ENCODE peak calls at places on chromosome 10, in nine cellular contexts. H, F, Z, L, D, V, W, J and M are unnamed samples.

GRCh38 chr10:69217119-69217754 is 2.9 kb upstream of the HKDC1 start:
- DNase-seq in H (no peak), F (peak; percentile 87), Z (peak; percentile 59), L (peak; percentile 86), D (peak; percentile 59), V (no peak), W (no peak), J (no peak), M (no peak)

GRCh38 chr10:411597-411996 is 276.3 kb downstream of the ZMYND11 start:
- DNase-seq in H (no peak), F (no peak), Z (no peak), L (no peak), D (no peak), V (no peak), W (no peak), J (no peak), M (no peak)

GRCh38 chr10:50470798-50471582 is 152.8 kb downstream of the SGMS1 start:
- DNase-seq in H (no peak), F (no peak), Z (no peak), L (no peak), D (peak; percentile 46), V (no peak), W (no peak), J (no peak), M (peak; percentile 87)

GRCh38 chr10:75288140-75288711 is 52.5 kb upstream of the COMTD1 start:
- DNase-seq in H (no peak), F (no peak), Z (no peak), L (no peak), D (no peak), V (no peak), W (no peak), J (no peak), M (no peak)

GRCh38 chr10:98664329-98665042 is 217.8 kb upstream of the HPS1 start:
- DNase-seq in H (no peak), F (peak; percentile 33), Z (peak; percentile 25), L (peak; percentile 14), D (no peak), V (no peak), W (no peak), J (peak; percentile 64), M (no peak)

GRCh38 chr10:17007381-17007780 is 122.2 kb downstream of the CUBN start:
- DNase-seq in H (no peak), F (peak; percentile 44), Z (no peak), L (peak; percentile 52), D (no peak), V (no peak), W (no peak), J (no peak), M (no peak)

GRCh38 chr10:21337171-21337792 is 188.2 kb downstream of the SKIDA1 start:
- DNase-seq in H (no peak), F (no peak), Z (no peak), L (no peak), D (no peak), V (no peak), W (no peak), J (no peak), M (no peak)

GRCh38 chr10:49759787-49760551 is 2.2 kb downstream of the OGDHL start:
- DNase-seq in H (no peak), F (no peak), Z (no peak), L (no peak), D (no peak), V (no peak), W (no peak), J (no peak), M (no peak)

GRCh38 chr10:44394696-44395383 is 9.9 kb upstream of the CXCL12 start:
- DNase-seq in H (no peak), F (no peak), Z (no peak), L (no peak), D (no peak), V (peak; percentile 35), W (peak; percentile 27), J (no peak), M (no peak)

GRCh38 chr10:87752571-87752970 is 65.5 kb downstream of the ATAD1 start:
- DNase-seq in H (no peak), F (peak; percentile 43), Z (no peak), L (peak; percentile 58), D (peak; percentile 47), V (no peak), W (no peak), J (no peak), M (no peak)

GRCh38 chr10:97549587-97550322 is 22.8 kb upstream of the ANKRD2 start:
- DNase-seq in H (peak; percentile 67), F (no peak), Z (no peak), L (no peak), D (no peak), V (no peak), W (no peak), J (peak; percentile 69), M (no peak)

GRCh38 chr10:21318768-21319167 is 206.7 kb downstream of the SKIDA1 start:
- DNase-seq in H (no peak), F (peak; percentile 54), Z (no peak), L (peak; percentile 50), D (no peak), V (no peak), W (no peak), J (no peak), M (no peak)

GRCh38 chr10:110432084-110432483 is 65.6 kb upstream of the DUSP5 start:
- DNase-seq in H (no peak), F (no peak), Z (no peak), L (no peak), D (no peak), V (peak; percentile 7), W (no peak), J (no peak), M (no peak)

GRCh38 chr10:6140141-6140841 is 51.5 kb downstream of the RBM17 start:
- DNase-seq in H (no peak), F (no peak), Z (no peak), L (no peak), D (no peak), V (no peak), W (no peak), J (peak; percentile 63), M (no peak)

GRCh38 chr10:117441366-117441765 is 66.1 kb upstream of the PDZD8 start:
- DNase-seq in H (no peak), F (no peak), Z (no peak), L (no peak), D (no peak), V (no peak), W (no peak), J (no peak), M (no peak)
- H3K4me3 ChIP-seq in H (no peak overlapping the region), F (no peak overlapping the region), Z (no peak overlapping the region), L (no peak overlapping the region), D (no peak overlapping the region), V (no peak overlapping the region), W (no peak overlapping the region), J (no peak overlapping the region), M (no peak overlapping the region)

GRCh38 chr10:84063440-84063839 is 75.9 kb upstream of the GHITM start:
- DNase-seq in H (no peak), F (no peak), Z (no peak), L (no peak), D (no peak), V (no peak), W (no peak), J (no peak), M (no peak)

GRCh38 chr10:84054743-84055142 is 84.6 kb upstream of the GHITM start:
- DNase-seq in H (no peak), F (no peak), Z (no peak), L (no peak), D (no peak), V (no peak), W (no peak), J (no peak), M (peak; percentile 39)

GRCh38 chr10:84059526-84059925 is 79.8 kb upstream of the GHITM start:
- DNase-seq in H (no peak), F (peak; percentile 34), Z (no peak), L (no peak), D (no peak), V (no peak), W (no peak), J (no peak), M (no peak)
- TF ChIP-seq CTCF in H (no peak), F (peak; percentile 34), Z (no peak), L (no peak), D (peak; percentile 13), V (no peak), W (no peak), J (no peak), M (no peak)

GRCh38 chr10:132541129-132541528 is 3.5 kb downstream of the INPP5A start:
- DNase-seq in H (no peak), F (no peak), Z (no peak), L (no peak), D (no peak), V (peak; percentile 59), W (no peak), J (no peak), M (no peak)

GRCh38 chr10:132539431-132539839 is 1.8 kb downstream of the INPP5A start:
- DNase-seq in H (peak; percentile 40), F (no peak), Z (no peak), L (no peak), D (no peak), V (peak; percentile 88), W (peak; percentile 72), J (no peak), M (peak; percentile 54)

GRCh38 chr10:132541601-132542011 is 4.0 kb downstream of the INPP5A start:
- DNase-seq in H (no peak), F (no peak), Z (no peak), L (no peak), D (no peak), V (peak; percentile 54), W (no peak), J (no peak), M (no peak)

GRCh38 chr10:132539894-132540293 is 2.3 kb downstream of the INPP5A start:
- DNase-seq in H (no peak), F (peak; percentile 58), Z (peak; percentile 67), L (peak; percentile 63), D (peak; percentile 27), V (peak; percentile 60), W (no peak), J (no peak), M (no peak)

GRCh38 chr10:132540456-132540855 is 2.9 kb downstream of the INPP5A start:
- DNase-seq in H (no peak), F (peak; percentile 44), Z (peak; percentile 51), L (peak; percentile 40), D (no peak), V (peak; percentile 80), W (no peak), J (peak; percentile 67), M (no peak)
- H3K4me3 ChIP-seq in H (peak overlapping the region; percentile 81), F (peak overlapping the region; percentile 1), Z (peak overlapping the region; percentile 24), L (peak overlapping the region; percentile 47), D (peak overlapping the region; percentile 17), V (peak overlapping the region; percentile 1), W (peak overlapping the region; percentile 72), J (no peak overlapping the region), M (no peak overlapping the region)

GRCh38 chr10:121062040-121062574 is 210.9 kb downstream of the WDR11 start:
- DNase-seq in H (no peak), F (no peak), Z (no peak), L (no peak), D (no peak), V (no peak), W (no peak), J (no peak), M (no peak)
- TF ChIP-seq CTCF in H (no peak), F (no peak), Z (no peak), L (no peak), D (no peak), V (no peak), W (no peak), J (no peak), M (no peak)

DNA sequence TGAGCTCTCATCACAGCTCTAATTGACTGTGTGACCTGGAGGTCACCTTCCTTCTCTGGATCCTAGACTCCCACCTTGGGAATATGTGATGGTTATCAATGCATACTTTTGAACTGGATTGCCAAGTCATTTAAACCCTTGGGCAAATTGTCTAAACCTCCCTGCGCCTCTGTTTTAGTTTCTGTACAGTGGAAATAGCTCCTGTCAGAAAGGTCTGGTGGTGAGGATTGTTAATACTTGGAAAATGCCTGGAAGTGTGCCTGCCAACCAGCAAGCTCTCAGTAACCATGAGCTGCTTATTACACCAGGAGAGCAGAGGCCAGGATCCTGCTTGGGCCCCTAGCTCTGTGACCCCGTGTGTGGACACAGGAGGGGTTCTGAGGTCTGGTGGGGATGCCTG is 108.7 kb upstream of the PPIF start:
- DNase-seq in H (no peak), F (no peak), Z (no peak), L (peak; percentile 29), D (no peak), V (no peak), W (no peak), J (no peak), M (no peak)
- H3K4me3 ChIP-seq in H (no peak overlapping the region), F (no peak overlapping the region), Z (no peak overlapping the region), L (no peak overlapping the region), D (no peak overlapping the region), V (no peak overlapping the region), W (no peak overlapping the region), J (no peak overlapping the region), M (no peak overlapping the region)